ENCODE peak calls at places on chromosome X, in eight cellular contexts. O is NAMALWA, N is HT1080, B is HCT116, Y is EH, F is HEK293T, I is activated T-helper 1 cell treated with Interleukin-2 at 50 U/mL for 16 hours, P is foreskin keratinocyte. X is an unnamed sample.

GRCh38 chrX:121479406-121479805 is 432.0 kb downstream of the GLUD2 start:
- DNase-seq in O (peak), N (peak), B (no peak), Y (peak), F (no peak), I (no peak), P (peak), X (no peak)

GRCh38 chrX:68695206-68695845 is 47.9 kb downstream of the STARD8 start:
- DNase-seq in O (no peak), N (peak), B (no peak), Y (no peak), F (no peak), I (no peak), P (no peak), X (no peak)

GRCh38 chrX:14050704-14051103 is 21.0 kb upstream of the GEMIN8 start:
- DNase-seq in O (no peak), N (peak), B (no peak), Y (peak), F (no peak), I (no peak), P (no peak), X (no peak)

GRCh38 chrX:13763489-13763888 is 28.9 kb downstream of the OFD1 start:
- DNase-seq in O (no peak), N (no peak), B (no peak), Y (no peak), F (no peak), I (no peak), P (no peak), X (no peak)

GRCh38 chrX:70030242-70030823 is 19.4 kb downstream of the AWAT2 start:
- DNase-seq in O (peak), N (peak), B (peak), Y (peak), F (peak), I (no peak), P (no peak), X (no peak)

GRCh38 chrX:23902419-23902818 is 5.3 kb downstream of the APOO start:
- DNase-seq in O (peak), N (peak), B (no peak), Y (peak), F (peak), I (no peak), P (peak), X (no peak)

GRCh38 chrX:46587158-46587557 is 13.6 kb downstream of the CHST7 start:
- DNase-seq in O (no peak), N (no peak), B (no peak), Y (peak), F (no peak), I (no peak), P (peak), X (no peak)

GRCh38 chrX:108123591-108124366 is 32.2 kb downstream of the ATG4A start:
- DNase-seq in O (no peak), N (no peak), B (no peak), Y (peak), F (no peak), I (no peak), P (no peak), X (no peak)

GRCh38 chrX:153505361-153505760 is 10.6 kb downstream of the BGN start:
- DNase-seq in O (no peak), N (no peak), B (no peak), Y (no peak), F (no peak), I (no peak), P (no peak), X (no peak)

GRCh38 chrX:82127228-82128123 is 925.6 kb downstream of the SH3BGRL start:
- DNase-seq in O (peak), N (no peak), B (no peak), Y (no peak), F (no peak), I (no peak), P (no peak), X (no peak)

GRCh38 chrX:95509474-95509873 is 1175.2 kb upstream of the DIAPH2 start:
- DNase-seq in O (no peak), N (no peak), B (no peak), Y (no peak), F (no peak), I (no peak), P (no peak), X (no peak)

GRCh38 chrX:97740886-97741285 is 857.2 kb downstream of the RPA4 start:
- DNase-seq in O (no peak), N (peak), B (no peak), Y (peak), F (no peak), I (no peak), P (peak), X (no peak)

GRCh38 chrX:108312938-108313337 is 125.3 kb downstream of the COL4A6 start:
- DNase-seq in O (no peak), N (peak), B (peak), Y (peak), F (peak), I (no peak), P (peak), X (no peak)

GRCh38 chrX:24282381-24283121 is 31.3 kb downstream of the SUPT20HL2 start:
- DNase-seq in O (peak), N (no peak), B (no peak), Y (peak), F (peak), I (no peak), P (no peak), X (no peak)

GRCh38 chrX:137194164-137194563 is 160.4 kb upstream of the GPR101 start:
- DNase-seq in O (peak), N (peak), B (peak), Y (no peak), F (peak), I (no peak), P (peak), X (no peak)

GRCh38 chrX:26373829-26374228 is 157.9 kb downstream of the MAGEB5 start:
- DNase-seq in O (no peak), N (no peak), B (no peak), Y (no peak), F (no peak), I (no peak), P (no peak), X (no peak)

GRCh38 chrX:7318246-7318645 is 170.3 kb upstream of the PUDP start:
- DNase-seq in O (no peak), N (no peak), B (no peak), Y (peak), F (no peak), I (no peak), P (no peak), X (no peak)

GRCh38 chrX:110087485-110088356 is 84.8 kb downstream of the TMEM164 start:
- DNase-seq in O (no peak), N (peak), B (peak), Y (peak), F (no peak), I (no peak), P (peak), X (no peak)

GRCh38 chrX:68650491-68650890 is 3.0 kb downstream of the STARD8 start:
- DNase-seq in O (no peak), N (peak), B (no peak), Y (peak), F (no peak), I (no peak), P (peak), X (no peak)

GRCh38 chrX:114097866-114098265 is 486.0 kb upstream of the HTR2C start:
- DNase-seq in O (no peak), N (no peak), B (no peak), Y (no peak), F (no peak), I (no peak), P (peak), X (no peak)

GRCh38 chrX:41087219-41087618 is 2.0 kb downstream of the USP9X start:
- DNase-seq in O (peak), N (no peak), B (no peak), Y (no peak), F (no peak), I (no peak), P (no peak), X (no peak)

GRCh38 chrX:34584781-34585180 is 72.3 kb downstream of the TMEM47 start:
- DNase-seq in O (no peak), N (no peak), B (no peak), Y (no peak), F (no peak), I (no peak), P (no peak), X (no peak)

GRCh38 chrX:118508221-118508620 is 12.6 kb downstream of the DOCK11 start:
- DNase-seq in O (no peak), N (no peak), B (no peak), Y (no peak), F (no peak), I (no peak), P (no peak), X (no peak)

GRCh38 chrX:37867509-37868153 is 20.3 kb upstream of the DYNLT3 start:
- DNase-seq in O (peak), N (no peak), B (no peak), Y (no peak), F (no peak), I (no peak), P (no peak), X (no peak)

GRCh38 chrX:70444326-70445196 is at the start of gene DLG3:
- DNase-seq in O (no peak), N (peak), B (no peak), Y (peak), F (peak), I (no peak), P (no peak), X (no peak)

GRCh38 chrX:16870861-16871584 is 861 bp upstream of the RBBP7 start:
- DNase-seq in O (peak), N (no peak), B (no peak), Y (no peak), F (peak), I (no peak), P (no peak), X (no peak)

GRCh38 chrX:24020280-24020876 is 6.6 kb downstream of the KLHL15 start:
- DNase-seq in O (no peak), N (no peak), B (no peak), Y (peak), F (no peak), I (no peak), P (no peak), X (no peak)

GRCh38 chrX:73262991-73263390 is 48.3 kb upstream of the NAP1L2 start:
- DNase-seq in O (peak), N (no peak), B (peak), Y (peak), F (peak), I (no peak), P (peak), X (no peak)

GRCh38 chrX:38379088-38379487 is 26.7 kb downstream of the OTC start:
- DNase-seq in O (no peak), N (no peak), B (no peak), Y (no peak), F (no peak), I (no peak), P (no peak), X (no peak)

GRCh38 chrX:15737188-15737956 is 698 bp upstream of the CA5B start:
- DNase-seq in O (peak), N (no peak), B (no peak), Y (no peak), F (no peak), I (no peak), P (no peak), X (no peak)

GRCh38 chrX:320126-320783 is 1.7 kb upstream of the GTPBP6 start:
- DNase-seq in O (no peak), N (no peak), B (no peak), Y (peak), F (no peak), I (no peak), P (peak), X (no peak)

GRCh38 chrX:150226223-150226965 is 136.7 kb upstream of the MAMLD1 start:
- DNase-seq in O (no peak), N (no peak), B (no peak), Y (no peak), F (no peak), I (no peak), P (no peak), X (no peak)

GRCh38 chrX:53997751-53998150 is 46.5 kb downstream of the PHF8 start:
- DNase-seq in O (no peak), N (no peak), B (no peak), Y (no peak), F (no peak), I (no peak), P (no peak), X (no peak)

X was measured in iPS DF 19.7.